ENCODE peak calls at places on chromosomes 7 and 10, in nine cellular contexts. L, T, X, N, F, W, O, R and U are unnamed samples.

GRCh38 chr10:22231260-22231659 is 13.4 kb upstream of the EBLN1 start:
- DNase-seq in O (no peak), F (no peak), R (no peak), N (no peak), W (no peak), L (no peak), X (no peak), T (no peak), U (no peak)

GRCh38 chr7:137080516-137081203 is 212.2 kb downstream of the CHRM2 start:
- DNase-seq in N (no peak), L (no peak), X (no peak), W (no peak), F (no peak), T (no peak), R (no peak), O (peak), U (no peak)

GRCh38 chr7:134565643-134566136 is 16.8 kb downstream of the AKR1B15 start:
- DNase-seq in W (no peak), F (no peak), L (no peak), O (peak), N (peak), T (no peak), R (no peak), X (no peak), U (no peak)

GRCh38 chr10:71270301-71270777 is 48.7 kb upstream of the SLC29A3 start:
- DNase-seq in W (peak), O (peak), N (peak), T (peak), R (peak), L (no peak), F (no peak), X (peak), U (no peak)

GRCh38 chr10:6951771-6952170 is 371.7 kb upstream of the PRKCQ start:
- DNase-seq in W (no peak), R (no peak), O (no peak), T (no peak), L (no peak), N (no peak), X (peak), F (no peak), U (no peak)

GRCh38 chr7:133820584-133820983 is 306.6 kb upstream of the LRGUK start:
- DNase-seq in T (no peak), N (no peak), W (no peak), F (no peak), R (no peak), L (no peak), O (no peak), X (no peak), U (no peak)

GRCh38 chr7:842436-843031 is 10.3 kb downstream of the SUN1 start:
- DNase-seq in X (no peak), O (no peak), N (no peak), T (no peak), F (no peak), R (no peak), L (no peak), W (no peak), U (no peak)

GRCh38 chr10:60096761-60097513 is 190.6 kb upstream of the CCDC6 start:
- DNase-seq in L (no peak), W (no peak), N (no peak), R (no peak), X (no peak), F (no peak), T (no peak), O (no peak), U (no peak)

GRCh38 chr10:31507427-31507826 is 188.4 kb downstream of the ZEB1 start:
- DNase-seq in X (no peak), T (no peak), R (no peak), F (no peak), O (no peak), N (no peak), L (no peak), W (no peak), U (no peak)

GRCh38 chr7:108152198-108152597 is 22.0 kb upstream of the LAMB4 start:
- DNase-seq in N (no peak), O (no peak), F (no peak), L (no peak), R (no peak), W (no peak), T (no peak), X (no peak), U (no peak)